ENCODE peak calls at places on chromosomes 1 and 21, in seven cellular contexts. One of them, this sample, is unnamed.

GRCh38 chr1:31828341-31828740 is 12.5 kb upstream of the SPOCD1 start:
- DNase-seq in AG09319: no peak
- DNase-seq in fibroblast of pulmonary artery: no peak
- DNase-seq in coronary artery: no peak
- DNase-seq in fibroblast of lung: no peak
- DNase-seq in brain microvascular endothelial cell: no peak
- DNase-seq in bronchial epithelial cell: no peak
- DNase-seq in this sample: no peak

GRCh38 chr1:26814893-26815292 is 11.6 kb upstream of the ZDHHC18 start:
- DNase-seq in coronary artery: no peak
- DNase-seq in bronchial epithelial cell: no peak
- DNase-seq in fibroblast of pulmonary artery: no peak
- DNase-seq in fibroblast of lung: no peak
- DNase-seq in AG09319: no peak
- DNase-seq in brain microvascular endothelial cell: no peak
- DNase-seq in this sample: no peak

GRCh38 chr1:170685166-170685565 is 21.2 kb downstream of the PRRX1 start:
- DNase-seq in bronchial epithelial cell: peak
- DNase-seq in AG09319: no peak
- DNase-seq in fibroblast of lung: peak
- DNase-seq in coronary artery: no peak
- DNase-seq in fibroblast of pulmonary artery: no peak
- DNase-seq in brain microvascular endothelial cell: peak
- DNase-seq in this sample: no peak

GRCh38 chr1:145936247-145936646 is 9.0 kb upstream of the RBM8A start:
- DNase-seq in fibroblast of lung: no peak
- DNase-seq in AG09319: no peak
- DNase-seq in coronary artery: no peak
- DNase-seq in fibroblast of pulmonary artery: no peak
- DNase-seq in brain microvascular endothelial cell: no peak
- DNase-seq in bronchial epithelial cell: no peak
- DNase-seq in this sample: no peak

GRCh38 chr1:231670755-231671154 is 44.2 kb downstream of the DISC1 start:
- DNase-seq in bronchial epithelial cell: no peak
- DNase-seq in brain microvascular endothelial cell: no peak
- DNase-seq in coronary artery: no peak
- DNase-seq in fibroblast of pulmonary artery: no peak
- DNase-seq in fibroblast of lung: no peak
- DNase-seq in AG09319: no peak
- DNase-seq in this sample: no peak

GRCh38 chr1:18735369-18735997 is 104.8 kb downstream of the PAX7 start:
- DNase-seq in coronary artery: no peak
- DNase-seq in bronchial epithelial cell: no peak
- DNase-seq in fibroblast of lung: no peak
- DNase-seq in brain microvascular endothelial cell: no peak
- DNase-seq in fibroblast of pulmonary artery: no peak
- DNase-seq in AG09319: no peak
- DNase-seq in this sample: no peak

GRCh38 chr1:221912230-221912629 is 170.3 kb upstream of the DUSP10 start:
- DNase-seq in AG09319: no peak
- DNase-seq in bronchial epithelial cell: peak
- DNase-seq in coronary artery: no peak
- DNase-seq in fibroblast of lung: no peak
- DNase-seq in brain microvascular endothelial cell: peak
- DNase-seq in fibroblast of pulmonary artery: no peak
- DNase-seq in this sample: no peak

GRCh38 chr21:34526618-34527290 is 14.7 kb upstream of the KCNE1 start:
- DNase-seq in coronary artery: peak
- DNase-seq in brain microvascular endothelial cell: peak
- DNase-seq in fibroblast of lung: peak
- DNase-seq in AG09319: peak
- DNase-seq in bronchial epithelial cell: peak
- DNase-seq in fibroblast of pulmonary artery: peak
- DNase-seq in this sample: peak

GRCh38 chr1:206955476-206956312 is 9.4 kb upstream of the PIGR start:
- DNase-seq in fibroblast of pulmonary artery: no peak
- DNase-seq in brain microvascular endothelial cell: no peak
- DNase-seq in coronary artery: no peak
- DNase-seq in bronchial epithelial cell: no peak
- DNase-seq in AG09319: no peak
- DNase-seq in fibroblast of lung: peak
- DNase-seq in this sample: no peak

GRCh38 chr1:154478639-154479038 is 23.4 kb upstream of the TDRD10 start:
- DNase-seq in brain microvascular endothelial cell: no peak
- DNase-seq in fibroblast of lung: peak
- DNase-seq in bronchial epithelial cell: peak
- DNase-seq in fibroblast of pulmonary artery: peak
- DNase-seq in AG09319: no peak
- DNase-seq in coronary artery: no peak
- DNase-seq in this sample: peak

GRCh38 chr1:247360991-247361721 is 29.5 kb upstream of the ZNF496 start:
- DNase-seq in bronchial epithelial cell: no peak
- DNase-seq in fibroblast of lung: no peak
- DNase-seq in brain microvascular endothelial cell: no peak
- DNase-seq in coronary artery: no peak
- DNase-seq in fibroblast of pulmonary artery: peak
- DNase-seq in AG09319: no peak
- DNase-seq in this sample: no peak

GRCh38 chr1:206803221-206803730 is 31.0 kb upstream of the IL10 start:
- DNase-seq in fibroblast of lung: no peak
- DNase-seq in bronchial epithelial cell: no peak
- DNase-seq in fibroblast of pulmonary artery: peak
- DNase-seq in AG09319: no peak
- DNase-seq in brain microvascular endothelial cell: no peak
- DNase-seq in coronary artery: no peak
- DNase-seq in this sample: no peak

GRCh38 chr1:230159580-230159979 is 92.5 kb downstream of the GALNT2 start:
- DNase-seq in coronary artery: no peak
- DNase-seq in brain microvascular endothelial cell: no peak
- DNase-seq in fibroblast of pulmonary artery: no peak
- DNase-seq in AG09319: no peak
- DNase-seq in fibroblast of lung: no peak
- DNase-seq in bronchial epithelial cell: no peak
- DNase-seq in this sample: no peak

GRCh38 chr1:215878128-215878527 is 311.0 kb downstream of the KCTD3 start:
- DNase-seq in coronary artery: no peak
- DNase-seq in brain microvascular endothelial cell: no peak
- DNase-seq in AG09319: no peak
- DNase-seq in fibroblast of pulmonary artery: peak
- DNase-seq in bronchial epithelial cell: no peak
- DNase-seq in fibroblast of lung: peak
- DNase-seq in this sample: no peak

GRCh38 chr21:31220567-31220966 is 123.5 kb downstream of the TIAM1 start:
- DNase-seq in fibroblast of pulmonary artery: peak
- DNase-seq in fibroblast of lung: peak
- DNase-seq in brain microvascular endothelial cell: no peak
- DNase-seq in coronary artery: no peak
- DNase-seq in bronchial epithelial cell: peak
- DNase-seq in AG09319: no peak
- DNase-seq in this sample: peak

GRCh38 chr1:110890474-110891196 is 17.7 kb downstream of the CD53 start:
- DNase-seq in AG09319: no peak
- DNase-seq in bronchial epithelial cell: no peak
- DNase-seq in brain microvascular endothelial cell: no peak
- DNase-seq in coronary artery: no peak
- DNase-seq in fibroblast of lung: no peak
- DNase-seq in fibroblast of pulmonary artery: no peak
- DNase-seq in this sample: no peak

GRCh38 chr1:940121-941026 is 16.7 kb downstream of the SAMD11 start:
- DNase-seq in brain microvascular endothelial cell: peak
- DNase-seq in bronchial epithelial cell: no peak
- DNase-seq in fibroblast of lung: peak
- DNase-seq in fibroblast of pulmonary artery: peak
- DNase-seq in coronary artery: no peak
- DNase-seq in AG09319: peak
- DNase-seq in this sample: peak

GRCh38 chr1:6770727-6771567 is 14.3 kb upstream of the CAMTA1 start:
- DNase-seq in AG09319: no peak
- DNase-seq in fibroblast of lung: peak
- DNase-seq in brain microvascular endothelial cell: peak
- DNase-seq in bronchial epithelial cell: peak
- DNase-seq in fibroblast of pulmonary artery: no peak
- DNase-seq in coronary artery: peak
- DNase-seq in this sample: peak
- TF ChIP-seq CTCF in AG09319: no peak
- TF ChIP-seq CTCF in fibroblast of lung: no peak
- TF ChIP-seq CTCF in brain microvascular endothelial cell: no peak
- TF ChIP-seq CTCF in bronchial epithelial cell: no peak
- TF ChIP-seq CTCF in fibroblast of pulmonary artery: no peak
- TF ChIP-seq CTCF in coronary artery: no peak
- TF ChIP-seq CTCF in this sample: no peak

GRCh38 chr1:212458817-212459216 is 26.1 kb downstream of the NENF start:
- DNase-seq in brain microvascular endothelial cell: no peak
- DNase-seq in AG09319: no peak
- DNase-seq in fibroblast of pulmonary artery: no peak
- DNase-seq in bronchial epithelial cell: no peak
- DNase-seq in fibroblast of lung: no peak
- DNase-seq in coronary artery: no peak
- DNase-seq in this sample: no peak

GRCh38 chr1:212455406-212456165 is 22.9 kb downstream of the NENF start:
- DNase-seq in coronary artery: peak
- DNase-seq in AG09319: peak
- DNase-seq in brain microvascular endothelial cell: peak
- DNase-seq in bronchial epithelial cell: peak
- DNase-seq in fibroblast of lung: peak
- DNase-seq in fibroblast of pulmonary artery: peak
- DNase-seq in this sample: peak

GRCh38 chr1:212457740-212458338 is 25.1 kb downstream of the NENF start:
- DNase-seq in AG09319: no peak
- DNase-seq in brain microvascular endothelial cell: peak
- DNase-seq in fibroblast of lung: peak
- DNase-seq in fibroblast of pulmonary artery: peak
- DNase-seq in bronchial epithelial cell: peak
- DNase-seq in coronary artery: no peak
- DNase-seq in this sample: peak

GRCh38 chr1:212454741-212455140 is 22.0 kb downstream of the NENF start:
- DNase-seq in coronary artery: no peak
- DNase-seq in bronchial epithelial cell: no peak
- DNase-seq in fibroblast of pulmonary artery: no peak
- DNase-seq in brain microvascular endothelial cell: no peak
- DNase-seq in AG09319: no peak
- DNase-seq in fibroblast of lung: no peak
- DNase-seq in this sample: no peak

GRCh38 chr1:212456166-212456528 is 23.4 kb downstream of the NENF start:
- DNase-seq in coronary artery: no peak
- DNase-seq in fibroblast of lung: no peak
- DNase-seq in brain microvascular endothelial cell: no peak
- DNase-seq in bronchial epithelial cell: no peak
- DNase-seq in fibroblast of pulmonary artery: peak
- DNase-seq in AG09319: no peak
- DNase-seq in this sample: no peak
- TF ChIP-seq CTCF in coronary artery: no peak
- TF ChIP-seq CTCF in fibroblast of lung: no peak
- TF ChIP-seq CTCF in brain microvascular endothelial cell: no peak
- TF ChIP-seq CTCF in bronchial epithelial cell: no peak
- TF ChIP-seq CTCF in fibroblast of pulmonary artery: no peak
- TF ChIP-seq CTCF in AG09319: no peak
- TF ChIP-seq CTCF in this sample: no peak

GRCh38 chr1:40987439-40988276 is 8.2 kb downstream of the CTPS1 start:
- DNase-seq in fibroblast of pulmonary artery: no peak
- DNase-seq in brain microvascular endothelial cell: no peak
- DNase-seq in AG09319: no peak
- DNase-seq in fibroblast of lung: no peak
- DNase-seq in bronchial epithelial cell: no peak
- DNase-seq in coronary artery: no peak
- DNase-seq in this sample: no peak

GRCh38 chr1:40986929-40987328 is 7.4 kb downstream of the CTPS1 start:
- DNase-seq in bronchial epithelial cell: no peak
- DNase-seq in brain microvascular endothelial cell: no peak
- DNase-seq in coronary artery: no peak
- DNase-seq in fibroblast of lung: no peak
- DNase-seq in fibroblast of pulmonary artery: no peak
- DNase-seq in AG09319: no peak
- DNase-seq in this sample: no peak

GRCh38 chr1:40986328-40986783 is 6.9 kb downstream of the CTPS1 start:
- DNase-seq in brain microvascular endothelial cell: no peak
- DNase-seq in bronchial epithelial cell: no peak
- DNase-seq in fibroblast of lung: no peak
- DNase-seq in coronary artery: no peak
- DNase-seq in AG09319: no peak
- DNase-seq in fibroblast of pulmonary artery: no peak
- DNase-seq in this sample: no peak

GRCh38 chr1:40984531-40984930 is 5.0 kb downstream of the CTPS1 start:
- DNase-seq in bronchial epithelial cell: peak
- DNase-seq in fibroblast of pulmonary artery: no peak
- DNase-seq in fibroblast of lung: no peak
- DNase-seq in AG09319: no peak
- DNase-seq in coronary artery: no peak
- DNase-seq in brain microvascular endothelial cell: no peak
- DNase-seq in this sample: no peak

DNA sequence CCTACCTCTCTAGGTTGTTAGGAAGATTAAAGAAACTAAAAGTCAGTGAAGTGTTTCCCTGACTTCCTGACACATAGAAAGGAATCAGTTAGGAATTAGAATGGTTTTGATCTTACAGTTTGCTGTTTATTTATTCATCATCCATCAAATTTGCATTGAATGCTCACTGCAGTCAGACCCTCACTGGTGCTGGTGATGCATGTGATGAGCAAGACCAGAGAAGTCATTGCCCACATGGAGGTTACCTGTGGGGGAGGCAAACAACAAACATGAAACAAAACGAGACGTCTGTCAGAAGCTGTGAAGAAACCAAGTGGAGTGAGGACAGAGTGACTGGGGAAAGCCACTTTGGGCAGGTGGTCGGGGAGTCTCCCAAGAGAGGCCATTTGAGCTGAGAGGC is 6.4 kb downstream of the CTPS1 start:
- DNase-seq in coronary artery: no peak
- DNase-seq in AG09319: no peak
- DNase-seq in bronchial epithelial cell: no peak
- DNase-seq in brain microvascular endothelial cell: no peak
- DNase-seq in fibroblast of lung: no peak
- DNase-seq in fibroblast of pulmonary artery: no peak
- DNase-seq in this sample: no peak
- TF ChIP-seq CTCF in coronary artery: no peak
- TF ChIP-seq CTCF in AG09319: no peak
- TF ChIP-seq CTCF in bronchial epithelial cell: no peak
- TF ChIP-seq CTCF in brain microvascular endothelial cell: no peak
- TF ChIP-seq CTCF in fibroblast of lung: no peak
- TF ChIP-seq CTCF in fibroblast of pulmonary artery: no peak
- TF ChIP-seq CTCF in this sample: no peak

GRCh38 chr1:1955651-1956094 is 36.6 kb upstream of the TMEM52 start:
- DNase-seq in fibroblast of lung: no peak
- DNase-seq in coronary artery: no peak
- DNase-seq in fibroblast of pulmonary artery: no peak
- DNase-seq in brain microvascular endothelial cell: no peak
- DNase-seq in AG09319: no peak
- DNase-seq in bronchial epithelial cell: no peak
- DNase-seq in this sample: no peak

GRCh38 chr1:1956101-1956500 is 37.0 kb upstream of the TMEM52 start:
- DNase-seq in brain microvascular endothelial cell: no peak
- DNase-seq in bronchial epithelial cell: no peak
- DNase-seq in fibroblast of lung: no peak
- DNase-seq in coronary artery: no peak
- DNase-seq in AG09319: no peak
- DNase-seq in fibroblast of pulmonary artery: no peak
- DNase-seq in this sample: no peak

GRCh38 chr1:1954015-1954414 is 34.9 kb upstream of the TMEM52 start:
- DNase-seq in fibroblast of lung: no peak
- DNase-seq in coronary artery: no peak
- DNase-seq in bronchial epithelial cell: no peak
- DNase-seq in AG09319: no peak
- DNase-seq in brain microvascular endothelial cell: no peak
- DNase-seq in fibroblast of pulmonary artery: no peak
- DNase-seq in this sample: no peak

GRCh38 chr1:1956586-1957532 is 37.8 kb upstream of the TMEM52 start:
- DNase-seq in brain microvascular endothelial cell: no peak
- DNase-seq in bronchial epithelial cell: no peak
- DNase-seq in fibroblast of lung: no peak
- DNase-seq in AG09319: no peak
- DNase-seq in fibroblast of pulmonary artery: no peak
- DNase-seq in coronary artery: no peak
- DNase-seq in this sample: no peak

GRCh38 chr1:1954831-1955441 is 35.9 kb upstream of the TMEM52 start:
- DNase-seq in bronchial epithelial cell: no peak
- DNase-seq in AG09319: no peak
- DNase-seq in brain microvascular endothelial cell: no peak
- DNase-seq in fibroblast of lung: no peak
- DNase-seq in fibroblast of pulmonary artery: no peak
- DNase-seq in coronary artery: no peak
- DNase-seq in this sample: peak
- TF ChIP-seq CTCF in bronchial epithelial cell: peak
- TF ChIP-seq CTCF in AG09319: no peak
- TF ChIP-seq CTCF in brain microvascular endothelial cell: peak
- TF ChIP-seq CTCF in fibroblast of lung: no peak
- TF ChIP-seq CTCF in fibroblast of pulmonary artery: no peak
- TF ChIP-seq CTCF in coronary artery: no peak
- TF ChIP-seq CTCF in this sample: no peak

This sample was measured in MCF 10A.